ENCODE peak calls at places on chromosomes 3 and 15, in six cellular contexts. U is HCT116, M is GM12892, T is GM12891, B is prostate gland, O is stomach. A is an unnamed sample.

GRCh38 chr3:13037458-13038117 is 35.6 kb downstream of the IQSEC1 start:
- DNase-seq in O (no peak), U (no peak), B (no peak), T (no peak), M (no peak), A (no peak)

GRCh38 chr3:40642812-40643211 is 118.1 kb downstream of the ZNF621 start:
- DNase-seq in T (no peak), O (no peak), U (no peak), B (no peak), M (no peak), A (no peak)

GRCh38 chr3:158152186-158152585 is 42.3 kb downstream of the RSRC1 start:
- DNase-seq in U (no peak), M (no peak), O (no peak), B (no peak), T (no peak), A (no peak)

GRCh38 chr15:28914483-28915023 is 28.8 kb downstream of the APBA2 start:
- DNase-seq in U (no peak), B (no peak), M (no peak), T (no peak), O (no peak), A (no peak)

GRCh38 chr3:25568525-25569078 is 96.1 kb downstream of the TOP2B start:
- DNase-seq in O (no peak), U (no peak), T (no peak), M (no peak), B (no peak), A (no peak)

GRCh38 chr3:16174389-16174788 is at the start of gene GALNT15:
- DNase-seq in M (no peak), O (peak; percentile 69), B (peak; percentile 52), T (no peak), U (no peak), A (peak; percentile 97)

GRCh38 chr15:98981851-98982722 is 25.5 kb downstream of the PGPEP1L start:
- DNase-seq in B (no peak), M (no peak), O (no peak), U (no peak), T (no peak), A (peak; percentile 81)

GRCh38 chr15:31016446-31016915 is 25.1 kb upstream of the MTMR10 start:
- DNase-seq in M (no peak), U (no peak), B (no peak), T (no peak), O (no peak), A (no peak)

GRCh38 chr3:179681492-179682263 is 28.8 kb downstream of the USP13 start:
- DNase-seq in U (no peak), M (no peak), T (no peak), B (no peak), O (peak; percentile 30), A (peak; percentile 53)

GRCh38 chr3:49222002-49222401 is 50.6 kb downstream of the KLHDC8B start:
- DNase-seq in O (no peak), U (no peak), M (no peak), B (no peak), T (no peak), A (no peak)

GRCh38 chr3:21551019-21551418 is 200.0 kb downstream of the ZNF385D start:
- DNase-seq in U (no peak), O (no peak), M (no peak), T (no peak), B (no peak), A (no peak)

GRCh38 chr3:155369735-155370134 is 76.3 kb upstream of the STRIT1 start:
- DNase-seq in M (no peak), U (no peak), O (no peak), B (no peak), T (no peak), A (no peak)

GRCh38 chr3:155369244-155369643 is 75.8 kb upstream of the STRIT1 start:
- DNase-seq in O (no peak), T (no peak), U (no peak), M (no peak), B (no peak), A (no peak)

GRCh38 chr3:155367510-155367909 is 74.0 kb upstream of the STRIT1 start:
- DNase-seq in B (no peak), U (no peak), T (no peak), O (no peak), M (no peak), A (no peak)

GRCh38 chr3:155370764-155371503 is 77.5 kb upstream of the STRIT1 start:
- DNase-seq in B (no peak), U (no peak), O (no peak), M (no peak), T (no peak), A (no peak)

DNA sequence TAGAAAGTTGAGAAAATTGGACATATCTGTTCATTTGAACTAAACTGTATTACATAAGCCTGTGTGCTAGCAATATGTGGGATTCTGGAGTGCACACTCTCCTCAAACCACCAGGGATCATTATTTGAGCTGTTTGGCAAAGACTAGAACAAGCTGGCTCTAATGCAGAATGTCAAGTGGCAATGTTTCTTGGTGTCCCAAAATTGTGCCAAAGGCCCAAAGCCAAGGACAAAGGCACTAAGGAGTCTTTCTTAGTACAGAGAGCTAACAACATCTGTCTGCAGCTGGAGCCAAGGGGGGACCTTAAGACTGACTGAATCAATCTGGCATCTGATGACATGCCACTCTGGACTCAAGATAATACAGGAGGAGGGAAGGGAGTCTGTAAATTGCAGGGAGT is 76.7 kb upstream of the STRIT1 start:
- DNase-seq in O (no peak), M (no peak), U (no peak), B (no peak), T (no peak), A (no peak)
- TF ChIP-seq POLR2AphosphoS5 in O (no peak), M (no peak), U (no peak), B (no peak), T (no peak), A (peak; percentile 17)

DNA sequence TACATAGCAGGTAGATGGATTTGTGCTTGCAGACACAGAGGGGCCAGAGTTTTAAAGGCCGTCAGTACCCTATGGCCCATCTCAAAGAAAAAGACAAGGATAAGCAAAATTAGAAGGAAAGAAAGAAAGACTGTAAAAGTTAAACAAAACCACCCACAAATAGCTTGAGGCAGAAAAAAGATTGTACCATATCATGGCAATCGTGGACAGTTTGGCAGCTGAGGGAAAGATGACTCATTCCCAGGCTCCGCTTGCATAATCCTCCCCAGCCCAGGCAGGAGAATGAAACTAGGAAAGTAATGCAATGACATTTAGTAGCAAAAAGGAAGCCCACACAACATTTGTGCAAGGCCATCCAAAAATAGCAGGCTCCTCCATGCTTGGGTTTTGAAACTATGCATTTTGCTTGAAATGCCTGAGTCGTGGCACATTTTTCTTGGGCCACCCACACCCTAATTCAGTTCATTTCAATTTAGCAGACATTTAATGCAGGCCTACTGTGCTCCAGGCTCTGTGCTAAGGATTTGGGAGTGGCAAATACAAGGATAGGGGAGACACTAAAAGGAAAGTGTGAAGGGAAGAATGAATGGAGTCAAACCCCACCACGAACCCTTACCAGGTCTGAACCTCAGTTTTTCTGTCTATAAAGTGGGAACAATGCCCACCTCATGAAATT is 40.9 kb upstream of the SMAD3 start:
- DNase-seq in M (no peak), U (peak; percentile 68), O (peak; percentile 76), B (peak; percentile 69), T (no peak), A (no peak)
- TF ChIP-seq POLR2AphosphoS5 in M (no peak), U (peak; percentile 50), O (peak; percentile 95), B (peak; percentile 90), T (no peak), A (peak; percentile 88)

GRCh38 chr15:25682349-25682748 is 180.8 kb downstream of the ATP10A start:
- DNase-seq in M (no peak), U (no peak), O (no peak), T (no peak), B (no peak), A (no peak)

GRCh38 chr15:25683911-25684310 is 179.2 kb downstream of the ATP10A start:
- DNase-seq in O (no peak), M (no peak), U (no peak), B (no peak), T (no peak), A (no peak)

GRCh38 chr15:25685216-25685569 is 177.9 kb downstream of the ATP10A start:
- DNase-seq in T (no peak), B (no peak), O (no peak), U (no peak), M (no peak), A (no peak)

GRCh38 chr15:25683415-25683814 is 179.7 kb downstream of the ATP10A start:
- DNase-seq in M (no peak), T (no peak), O (no peak), U (no peak), B (no peak), A (no peak)

GRCh38 chr15:25684521-25685215 is 178.5 kb downstream of the ATP10A start:
- DNase-seq in T (no peak), U (no peak), B (no peak), M (no peak), O (no peak), A (no peak)
- TF ChIP-seq POLR2AphosphoS5 in T (no peak), U (no peak), B (no peak), M (no peak), O (no peak), A (peak; percentile 37)

DNA sequence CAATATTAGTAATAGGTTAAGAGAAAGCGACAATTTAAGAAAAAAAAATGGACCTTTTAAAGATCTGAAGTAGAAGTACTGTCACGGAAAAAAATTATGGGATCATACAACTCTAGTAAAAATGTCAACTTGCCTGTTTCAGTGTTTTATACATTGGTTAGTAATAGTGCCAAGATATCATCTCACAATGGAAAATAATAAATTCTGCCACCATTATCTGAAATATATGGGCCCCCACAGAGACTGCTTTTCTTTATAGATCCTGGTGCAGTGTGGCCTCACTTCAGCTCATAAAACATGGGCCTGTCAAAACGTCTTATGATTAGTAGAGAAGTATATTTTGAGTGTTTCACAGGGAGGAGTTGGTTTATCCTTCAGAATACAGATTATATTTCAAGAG is 266.3 kb upstream of the EPHA6 start:
- DNase-seq in M (no peak), B (no peak), T (no peak), O (no peak), U (no peak), A (no peak)
- TF ChIP-seq POLR2AphosphoS5 in M (no peak), B (no peak), T (no peak), O (no peak), U (no peak), A (no peak)

DNA sequence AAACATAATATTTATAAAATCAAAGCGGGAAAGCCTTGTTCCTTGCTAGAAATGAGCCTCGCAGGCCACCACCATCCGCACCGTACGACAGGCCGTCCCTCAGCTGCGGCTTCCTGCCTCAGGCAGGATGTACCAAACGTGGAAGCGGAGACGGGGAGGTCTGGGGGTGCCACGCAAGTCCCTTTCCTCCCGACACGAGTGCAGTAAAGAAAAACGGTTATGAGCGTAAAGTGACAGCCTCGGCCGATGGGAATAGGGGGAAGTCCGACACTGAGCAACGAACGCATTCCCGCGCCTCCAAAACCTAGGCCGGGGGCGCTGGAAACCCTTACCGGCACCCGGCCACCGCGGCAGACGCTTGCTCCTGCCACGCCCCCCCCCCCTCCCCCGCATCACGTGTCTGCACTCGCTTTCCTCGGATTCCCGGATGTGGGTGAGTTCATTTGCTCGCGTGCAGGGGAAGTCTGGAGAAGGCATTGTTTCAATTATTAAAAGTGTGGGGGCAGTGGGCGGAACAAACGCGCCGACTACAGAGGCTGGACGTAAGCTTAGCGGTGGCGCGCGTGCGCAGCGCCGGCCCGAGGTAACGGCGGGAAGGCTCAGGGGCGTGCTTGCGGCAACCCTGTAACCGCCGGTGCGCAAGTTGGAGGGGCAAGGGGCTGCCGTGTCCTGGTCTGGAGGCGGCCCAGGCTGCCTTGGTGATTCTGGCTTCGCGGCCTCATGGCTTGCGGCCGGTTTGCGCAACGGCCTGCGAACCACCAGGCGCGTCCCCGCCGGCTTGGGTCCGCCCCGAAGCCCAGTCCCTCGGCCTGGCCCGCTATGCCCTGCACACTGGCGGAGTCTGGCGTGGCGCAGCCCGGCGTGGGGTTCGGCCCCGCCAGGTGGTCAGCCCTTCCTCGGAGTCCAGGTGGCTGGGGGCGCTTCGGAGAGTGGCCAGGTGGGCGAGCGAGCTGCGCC is at the start of the genes ANAPC13 and CEP63:
- DNase-seq in M (peak; percentile 79), O (peak; percentile 93), T (peak; percentile 79), U (peak; percentile 99), B (peak; percentile 95), A (peak; percentile 99)
- TF ChIP-seq POLR2AphosphoS5 in M (peak; percentile 85), O (peak; percentile 90), T (peak; percentile 81), U (peak; percentile 76), B (peak; percentile 91), A (peak; percentile 89)

GRCh38 chr15:60389261-60390077 is 8.3 kb downstream of the ANXA2 start:
- DNase-seq in U (no peak), T (no peak), B (no peak), M (no peak), O (no peak), A (no peak)
- TF ChIP-seq POLR2AphosphoS5 in U (peak; percentile 11), T (no peak), B (no peak), M (no peak), O (no peak), A (no peak)

A was measured in esophagus muscularis mucosa.